ENCODE peak calls at places on chromosomes 1 and 21, in four cellular contexts. Z is epithelial cell of esophagus, V is mammary epithelial cell, S is choroid plexus epithelial cell. M is an unnamed sample.

GRCh38 chr1:193070942-193071341 is 11.5 kb downstream of the RO60 start:
- DNase-seq in Z (no peak), V (no peak), S (peak), M (no peak)

GRCh38 chr1:27518808-27519207 is 28.8 kb upstream of the WASF2 start:
- DNase-seq in Z (no peak), V (no peak), S (no peak), M (no peak)

GRCh38 chr1:9404117-9404516 is 111.4 kb downstream of the SPSB1 start:
- DNase-seq in Z (no peak), V (no peak), S (no peak), M (no peak)

GRCh38 chr1:151635479-151636072 is 23.7 kb downstream of the SNX27 start:
- DNase-seq in Z (no peak), V (no peak), S (peak), M (no peak)

GRCh38 chr21:32135401-32136363 is 143.2 kb downstream of the MIS18A start:
- DNase-seq in Z (peak), V (no peak), S (no peak), M (no peak)

GRCh38 chr1:226708342-226708780 is 30.7 kb downstream of the ITPKB start:
- DNase-seq in Z (peak), V (peak), S (peak), M (peak)

GRCh38 chr1:8122160-8122476 is 96.0 kb upstream of the ERRFI1 start:
- DNase-seq in Z (peak), V (peak), S (peak), M (peak)

GRCh38 chr1:197481101-197481500 is 213.0 kb downstream of the CRB1 start:
- DNase-seq in Z (no peak), V (no peak), S (no peak), M (no peak)

DNA sequence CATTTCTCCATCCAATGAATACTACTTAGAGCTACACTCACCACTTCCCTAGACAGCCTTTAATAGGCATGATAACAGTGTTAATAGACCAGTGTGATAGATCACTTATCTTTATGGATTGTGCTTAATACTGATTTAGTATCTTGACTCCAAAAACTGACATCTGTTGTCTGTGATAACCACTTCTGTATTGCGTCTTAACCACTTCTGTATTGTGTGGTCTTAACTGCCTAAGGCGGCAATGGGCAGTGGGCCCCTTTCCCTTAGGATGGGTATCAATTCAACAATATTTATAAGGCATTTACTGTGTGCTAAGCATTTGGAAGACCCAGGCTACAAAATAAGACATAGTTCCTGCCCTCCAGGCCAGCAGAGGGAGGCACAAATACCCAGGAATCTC is 32.0 kb upstream of the RCAN3 start:
- DNase-seq in Z (no peak), V (no peak), S (no peak), M (no peak)
- TF ChIP-seq CTCF in Z (no peak), V (no peak), S (no peak), M (no peak)

GRCh38 chr1:85320371-85321131 is 44.1 kb upstream of the BCL10 start:
- DNase-seq in Z (peak), V (peak), S (peak), M (peak)
- H3K4me3 ChIP-seq in Z (no peak), V (no peak), S (no peak), M (no peak)

GRCh38 chr1:99265124-99265523 is 832 bp downstream of the PLPPR4 start:
- DNase-seq in Z (no peak), V (no peak), S (no peak), M (no peak)

GRCh38 chr1:99266731-99267130 is 2.4 kb downstream of the PLPPR4 start:
- DNase-seq in Z (peak), V (no peak), S (peak), M (peak)

GRCh38 chr1:99268021-99268420 is 3.7 kb downstream of the PLPPR4 start:
- DNase-seq in Z (no peak), V (no peak), S (no peak), M (peak)

GRCh38 chr1:99269321-99269720 is 5.0 kb downstream of the PLPPR4 start:
- DNase-seq in Z (no peak), V (no peak), S (no peak), M (no peak)

GRCh38 chr1:99264201-99265021 is at the start of gene PLPPR4:
- DNase-seq in Z (peak), V (peak), S (peak), M (peak)
- TF ChIP-seq CTCF in Z (no peak), V (no peak), S (no peak), M (no peak)

DNA sequence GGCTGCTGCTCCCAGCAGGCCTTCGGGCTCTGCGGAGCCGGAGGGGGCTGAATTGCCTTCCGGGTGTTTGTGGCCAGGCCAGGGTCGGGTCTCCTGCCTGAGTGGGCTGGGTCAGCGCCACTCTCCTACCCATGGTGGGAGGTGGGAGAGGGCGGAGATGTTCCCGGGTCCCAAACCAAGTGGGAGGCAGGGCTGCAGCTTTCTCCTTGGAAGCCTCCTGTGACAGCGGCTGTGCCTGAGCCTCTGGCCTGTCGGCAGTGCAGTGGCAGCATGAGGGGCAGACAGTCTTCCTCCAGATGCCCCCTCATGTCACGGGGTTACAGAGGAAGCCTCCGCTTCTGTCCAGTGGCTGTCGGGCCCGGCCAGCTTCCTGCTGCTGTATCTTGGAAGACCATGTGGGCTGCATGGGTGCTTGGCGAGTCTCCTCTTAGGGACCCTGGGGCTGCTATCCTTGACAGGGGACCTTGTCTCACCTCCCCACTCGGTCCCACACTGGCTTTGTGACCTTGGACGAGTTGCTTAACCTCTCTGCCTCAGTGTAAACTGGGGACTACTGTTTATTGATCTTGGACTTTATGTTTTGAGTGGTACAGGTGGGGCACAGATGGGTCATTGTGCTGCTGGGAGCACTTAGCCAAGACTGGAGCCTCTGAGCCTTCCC is 4.3 kb downstream of the SKI start:
- DNase-seq in Z (no peak), V (no peak), S (no peak), M (no peak)
- H3K4me3 ChIP-seq in Z (peak), V (peak), S (peak), M (peak)

GRCh38 chr1:25520446-25521061 is 22.9 kb upstream of the LDLRAP1 start:
- DNase-seq in Z (peak), V (peak), S (peak), M (peak)
- TF ChIP-seq CTCF in Z (peak), V (peak), S (peak), M (peak)

DNA sequence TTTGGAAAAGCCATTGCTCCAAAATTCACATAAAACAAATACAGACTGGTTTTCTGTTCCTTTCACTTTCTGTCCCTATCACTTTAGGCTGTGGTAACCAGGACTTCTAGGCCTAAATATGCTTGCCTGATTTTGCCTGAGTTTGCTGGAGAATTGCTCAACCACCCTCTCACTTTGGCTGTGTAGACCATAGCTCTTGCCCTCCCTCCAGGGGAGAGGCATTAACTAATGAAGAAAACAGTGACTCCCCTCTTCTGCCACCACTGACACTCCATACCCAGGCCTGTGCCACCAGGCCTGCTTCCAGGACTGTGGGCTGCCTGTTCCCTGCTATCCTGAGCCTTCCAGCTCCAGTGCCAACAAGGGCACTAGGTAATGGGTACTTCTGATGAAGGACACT is 163.5 kb downstream of the TOMM20 start:
- DNase-seq in Z (no peak), V (no peak), S (peak), M (peak)
- H3K4me3 ChIP-seq in Z (no peak), V (no peak), S (no peak), M (no peak)